ENCODE peak calls at places on chromosomes 13 and 19, in five cellular contexts. One of them, this sample, is unnamed.

GRCh38 chr13:90615767-90616166 is 731.7 kb upstream of the MIR17HG start:
- DNase-seq in epithelial cell of esophagus: no peak
- DNase-seq in thoracic aorta: no peak
- DNase-seq in heart left ventricle: no peak
- DNase-seq in fibroblast of villous mesenchyme: no peak
- DNase-seq in this sample: no peak

GRCh38 chr19:50275577-50276368 is 53.4 kb downstream of the KCNC3 start:
- DNase-seq in epithelial cell of esophagus: no peak
- DNase-seq in thoracic aorta: no peak
- DNase-seq in heart left ventricle: no peak
- DNase-seq in fibroblast of villous mesenchyme: no peak
- DNase-seq in this sample: no peak

GRCh38 chr19:18606281-18607221 is at the start of gene CRLF1:
- DNase-seq in epithelial cell of esophagus: peak; percentile 16
- DNase-seq in thoracic aorta: no peak
- DNase-seq in heart left ventricle: no peak
- DNase-seq in fibroblast of villous mesenchyme: no peak
- DNase-seq in this sample: no peak

GRCh38 chr19:8423821-8424223 is 10.7 kb downstream of the MARCHF2 start:
- DNase-seq in epithelial cell of esophagus: peak; percentile 85
- DNase-seq in thoracic aorta: peak; percentile 94
- DNase-seq in heart left ventricle: peak; percentile 94
- DNase-seq in fibroblast of villous mesenchyme: peak; percentile 99
- DNase-seq in this sample: no peak

GRCh38 chr13:62357887-62358645 is 942.4 kb upstream of the PCDH20 start:
- DNase-seq in epithelial cell of esophagus: peak; percentile 67
- DNase-seq in thoracic aorta: no peak
- DNase-seq in heart left ventricle: no peak
- DNase-seq in fibroblast of villous mesenchyme: peak; percentile 0
- DNase-seq in this sample: peak; percentile 67

GRCh38 chr13:76917096-76917495 is 30.9 kb upstream of the KCTD12 start:
- DNase-seq in epithelial cell of esophagus: peak; percentile 20
- DNase-seq in thoracic aorta: no peak
- DNase-seq in heart left ventricle: no peak
- DNase-seq in fibroblast of villous mesenchyme: peak; percentile 65
- DNase-seq in this sample: no peak

GRCh38 chr19:55592391-55593090 is 6.8 kb downstream of the FIZ1 start:
- DNase-seq in epithelial cell of esophagus: no peak
- DNase-seq in thoracic aorta: no peak
- DNase-seq in heart left ventricle: no peak
- DNase-seq in fibroblast of villous mesenchyme: no peak
- DNase-seq in this sample: no peak

GRCh38 chr19:16325161-16325527 is 518 bp downstream of the KLF2 start:
- DNase-seq in epithelial cell of esophagus: no peak
- DNase-seq in thoracic aorta: no peak
- DNase-seq in heart left ventricle: peak; percentile 84
- DNase-seq in fibroblast of villous mesenchyme: no peak
- DNase-seq in this sample: peak; percentile 57

GRCh38 chr13:99969934-99970760 is 1.4 kb downstream of the ZIC5 start:
- DNase-seq in epithelial cell of esophagus: no peak
- DNase-seq in thoracic aorta: no peak
- DNase-seq in heart left ventricle: no peak
- DNase-seq in fibroblast of villous mesenchyme: no peak
- DNase-seq in this sample: peak; percentile 23

GRCh38 chr19:3292958-3293529 is 68.6 kb downstream of the CELF5 start:
- DNase-seq in epithelial cell of esophagus: no peak
- DNase-seq in thoracic aorta: no peak
- DNase-seq in heart left ventricle: no peak
- DNase-seq in fibroblast of villous mesenchyme: no peak
- DNase-seq in this sample: no peak

GRCh38 chr19:40305403-40305802 is 20.3 kb upstream of the AKT2 start:
- DNase-seq in epithelial cell of esophagus: peak; percentile 91
- DNase-seq in thoracic aorta: no peak
- DNase-seq in heart left ventricle: peak; percentile 81
- DNase-seq in fibroblast of villous mesenchyme: peak; percentile 91
- DNase-seq in this sample: peak; percentile 93

GRCh38 chr13:73138967-73139491 is 80.2 kb downstream of the KLF5 start:
- DNase-seq in epithelial cell of esophagus: no peak
- DNase-seq in thoracic aorta: no peak
- DNase-seq in heart left ventricle: no peak
- DNase-seq in fibroblast of villous mesenchyme: no peak
- DNase-seq in this sample: no peak

GRCh38 chr19:38055040-38055439 is 148.0 kb downstream of the SIPA1L3 start:
- DNase-seq in epithelial cell of esophagus: no peak
- DNase-seq in thoracic aorta: no peak
- DNase-seq in heart left ventricle: no peak
- DNase-seq in fibroblast of villous mesenchyme: no peak
- DNase-seq in this sample: no peak

GRCh38 chr13:75285310-75285709 is 196.7 kb downstream of the TBC1D4 start:
- DNase-seq in epithelial cell of esophagus: no peak
- DNase-seq in thoracic aorta: no peak
- DNase-seq in heart left ventricle: no peak
- DNase-seq in fibroblast of villous mesenchyme: no peak
- DNase-seq in this sample: no peak
- H3K4me3 ChIP-seq in epithelial cell of esophagus: no peak overlapping the region
- H3K4me3 ChIP-seq in thoracic aorta: no peak overlapping the region
- H3K4me3 ChIP-seq in heart left ventricle: no peak overlapping the region
- H3K4me3 ChIP-seq in fibroblast of villous mesenchyme: no peak overlapping the region
- H3K4me3 ChIP-seq in this sample: no peak overlapping the region

DNA sequence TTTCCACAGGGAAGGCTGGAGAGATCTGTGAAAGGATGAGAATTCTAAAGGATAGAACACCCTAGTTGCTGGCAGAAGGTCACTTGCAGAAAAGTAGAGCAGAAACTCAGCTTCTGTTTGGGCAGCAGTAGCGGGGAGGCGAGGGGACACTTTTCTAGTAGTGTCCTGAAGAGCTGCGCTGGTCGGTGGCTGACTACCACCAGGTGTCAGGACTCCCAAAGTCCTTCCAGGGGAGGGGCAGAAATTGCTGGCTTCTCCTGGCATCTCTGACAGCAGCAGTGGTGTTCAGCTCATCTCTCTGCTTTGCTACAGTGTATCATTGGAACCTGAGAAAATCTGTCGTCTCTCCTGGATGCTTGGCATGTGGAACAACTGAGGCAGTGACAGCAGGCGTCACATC is 120.9 kb downstream of the ZDHHC20 start:
- DNase-seq in epithelial cell of esophagus: peak; percentile 4
- DNase-seq in thoracic aorta: no peak
- DNase-seq in heart left ventricle: no peak
- DNase-seq in fibroblast of villous mesenchyme: no peak
- DNase-seq in this sample: no peak
- H3K4me3 ChIP-seq in epithelial cell of esophagus: no peak overlapping the region
- H3K4me3 ChIP-seq in thoracic aorta: no peak overlapping the region
- H3K4me3 ChIP-seq in heart left ventricle: no peak overlapping the region
- H3K4me3 ChIP-seq in fibroblast of villous mesenchyme: no peak overlapping the region
- H3K4me3 ChIP-seq in this sample: no peak overlapping the region

GRCh38 chr19:41999071-41999877 is 5.2 kb upstream of the ATP1A3 start:
- DNase-seq in epithelial cell of esophagus: peak; percentile 19
- DNase-seq in thoracic aorta: no peak
- DNase-seq in heart left ventricle: peak; percentile 58
- DNase-seq in fibroblast of villous mesenchyme: no peak
- DNase-seq in this sample: no peak
- H3K4me3 ChIP-seq in epithelial cell of esophagus: no peak overlapping the region
- H3K4me3 ChIP-seq in thoracic aorta: no peak overlapping the region
- H3K4me3 ChIP-seq in heart left ventricle: no peak overlapping the region
- H3K4me3 ChIP-seq in fibroblast of villous mesenchyme: no peak overlapping the region
- H3K4me3 ChIP-seq in this sample: no peak overlapping the region

DNA sequence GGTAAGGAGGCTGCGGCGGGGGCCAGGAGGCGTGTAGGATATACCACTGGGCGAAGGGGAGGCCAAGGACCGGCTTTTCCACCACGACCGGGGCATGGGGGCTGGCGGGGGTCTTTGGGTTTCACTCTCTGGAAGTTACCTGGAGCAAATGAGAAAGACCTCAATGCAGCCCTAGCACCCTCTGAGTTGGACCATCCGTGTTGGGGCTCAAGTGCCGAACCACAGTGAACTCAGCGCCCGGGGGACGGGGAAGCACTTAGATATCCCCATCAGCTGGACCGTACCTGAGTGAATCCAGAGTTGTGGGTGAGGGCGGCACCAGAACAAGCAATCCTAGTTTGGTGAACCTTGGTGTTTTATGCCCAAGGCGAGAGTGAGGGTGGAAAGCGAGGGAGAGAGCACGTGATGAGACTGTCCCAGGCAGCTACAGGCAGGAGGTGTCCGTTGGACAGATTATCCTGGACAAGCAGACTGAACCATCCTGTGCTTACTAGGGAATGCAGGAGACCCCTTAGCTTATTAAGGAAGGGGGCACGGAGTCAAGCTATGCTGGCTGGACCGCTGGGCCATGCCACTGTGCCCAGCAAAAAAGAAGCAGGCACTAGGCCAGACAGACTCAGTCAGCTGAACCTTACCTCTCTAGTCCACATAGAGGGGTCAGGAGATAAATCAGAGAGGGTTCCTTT is 512 bp downstream of the GET3 start:
- DNase-seq in epithelial cell of esophagus: no peak
- DNase-seq in thoracic aorta: no peak
- DNase-seq in heart left ventricle: no peak
- DNase-seq in fibroblast of villous mesenchyme: no peak
- DNase-seq in this sample: no peak
- H3K4me3 ChIP-seq in epithelial cell of esophagus: peak overlapping the region; percentile 97
- H3K4me3 ChIP-seq in thoracic aorta: peak overlapping the region; percentile 84
- H3K4me3 ChIP-seq in heart left ventricle: peak overlapping the region; percentile 67
- H3K4me3 ChIP-seq in fibroblast of villous mesenchyme: peak overlapping the region; percentile 99
- H3K4me3 ChIP-seq in this sample: peak overlapping the region; percentile 74

DNA sequence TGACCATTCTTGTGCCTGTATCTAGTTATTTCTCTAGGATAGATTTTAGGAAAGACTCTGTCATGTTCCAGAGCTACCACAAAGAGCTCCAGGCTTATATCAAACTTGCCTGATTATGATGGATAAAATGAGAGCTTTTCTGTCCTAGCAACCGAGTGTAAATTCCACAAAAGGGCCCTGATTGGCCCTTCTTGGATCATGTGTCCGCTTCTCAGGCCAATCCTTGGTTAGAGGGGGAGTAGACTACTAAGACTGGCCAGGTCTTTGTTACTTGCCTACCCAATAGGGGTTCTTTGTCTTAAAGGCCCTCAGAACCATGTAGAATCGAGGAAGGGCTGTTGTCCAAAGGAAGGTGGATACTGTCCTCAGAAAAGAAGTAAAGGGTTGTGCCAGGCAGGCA is 2.4 kb downstream of the DHX34 start:
- DNase-seq in epithelial cell of esophagus: peak; percentile 41
- DNase-seq in thoracic aorta: no peak
- DNase-seq in heart left ventricle: no peak
- DNase-seq in fibroblast of villous mesenchyme: peak; percentile 24
- DNase-seq in this sample: peak; percentile 45
- H3K4me3 ChIP-seq in epithelial cell of esophagus: no peak overlapping the region
- H3K4me3 ChIP-seq in thoracic aorta: no peak overlapping the region
- H3K4me3 ChIP-seq in heart left ventricle: no peak overlapping the region
- H3K4me3 ChIP-seq in fibroblast of villous mesenchyme: no peak overlapping the region
- H3K4me3 ChIP-seq in this sample: no peak overlapping the region

DNA sequence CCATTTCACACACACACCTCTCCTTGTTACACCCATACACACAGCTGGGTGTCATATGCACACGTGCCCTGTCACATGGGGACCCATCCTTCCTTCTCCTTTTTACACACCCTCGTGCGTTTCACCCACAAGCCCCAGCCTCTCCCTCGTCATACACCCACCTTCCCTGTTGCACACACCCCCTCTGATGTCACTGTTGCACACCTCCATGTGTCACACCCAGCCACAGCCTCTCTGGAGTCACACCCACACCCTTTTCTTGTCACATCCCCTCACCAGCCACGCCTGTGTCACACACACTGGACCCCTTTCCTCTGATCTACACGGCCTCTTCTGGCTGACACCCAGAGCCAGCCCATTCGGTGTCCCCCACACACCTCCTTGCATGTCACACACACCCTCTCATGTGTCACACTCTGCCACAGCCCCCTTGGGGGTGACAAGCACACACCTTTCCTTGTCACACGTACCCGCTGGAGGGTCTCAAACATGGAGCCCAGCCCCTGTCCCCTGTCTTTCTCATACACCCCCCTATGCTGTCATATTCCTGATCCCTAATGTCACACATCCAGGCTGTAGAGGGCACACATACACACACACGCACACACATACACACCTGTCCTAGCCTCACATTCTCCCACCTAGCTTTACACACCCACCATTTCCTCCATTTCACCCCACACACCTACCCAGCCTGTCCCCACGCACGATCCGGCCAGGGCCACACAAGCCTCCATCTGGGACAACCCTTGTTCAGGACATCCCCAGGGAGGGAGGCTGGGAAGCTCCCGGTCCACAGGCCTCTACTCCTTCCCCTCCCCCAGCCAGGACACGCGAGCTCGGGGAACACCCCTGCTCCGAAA is 1.4 kb downstream of the NOVA2 start:
- DNase-seq in epithelial cell of esophagus: peak; percentile 24
- DNase-seq in thoracic aorta: no peak
- DNase-seq in heart left ventricle: no peak
- DNase-seq in fibroblast of villous mesenchyme: no peak
- DNase-seq in this sample: no peak
- H3K4me3 ChIP-seq in epithelial cell of esophagus: no peak overlapping the region
- H3K4me3 ChIP-seq in thoracic aorta: peak overlapping the region; percentile 45
- H3K4me3 ChIP-seq in heart left ventricle: peak overlapping the region; percentile 62
- H3K4me3 ChIP-seq in fibroblast of villous mesenchyme: no peak overlapping the region
- H3K4me3 ChIP-seq in this sample: no peak overlapping the region

GRCh38 chr13:97141564-97142005 is 80.5 kb upstream of the MBNL2 start:
- DNase-seq in epithelial cell of esophagus: peak; percentile 96
- DNase-seq in thoracic aorta: no peak
- DNase-seq in heart left ventricle: no peak
- DNase-seq in fibroblast of villous mesenchyme: peak; percentile 87
- DNase-seq in this sample: peak; percentile 37

GRCh38 chr13:97140611-97141010 is 81.5 kb upstream of the MBNL2 start:
- DNase-seq in epithelial cell of esophagus: no peak
- DNase-seq in thoracic aorta: no peak
- DNase-seq in heart left ventricle: no peak
- DNase-seq in fibroblast of villous mesenchyme: peak; percentile 41
- DNase-seq in this sample: no peak

GRCh38 chr13:97145057-97145456 is 77.1 kb upstream of the MBNL2 start:
- DNase-seq in epithelial cell of esophagus: no peak
- DNase-seq in thoracic aorta: no peak
- DNase-seq in heart left ventricle: no peak
- DNase-seq in fibroblast of villous mesenchyme: no peak
- DNase-seq in this sample: no peak

GRCh38 chr13:97139704-97140103 is 82.4 kb upstream of the MBNL2 start:
- DNase-seq in epithelial cell of esophagus: no peak
- DNase-seq in thoracic aorta: no peak
- DNase-seq in heart left ventricle: no peak
- DNase-seq in fibroblast of villous mesenchyme: no peak
- DNase-seq in this sample: no peak

GRCh38 chr13:97142452-97142851 is 79.7 kb upstream of the MBNL2 start:
- DNase-seq in epithelial cell of esophagus: no peak
- DNase-seq in thoracic aorta: no peak
- DNase-seq in heart left ventricle: peak; percentile 65
- DNase-seq in fibroblast of villous mesenchyme: peak; percentile 43
- DNase-seq in this sample: no peak
- H3K4me3 ChIP-seq in epithelial cell of esophagus: no peak overlapping the region
- H3K4me3 ChIP-seq in thoracic aorta: no peak overlapping the region
- H3K4me3 ChIP-seq in heart left ventricle: peak overlapping the region; percentile 31
- H3K4me3 ChIP-seq in fibroblast of villous mesenchyme: peak overlapping the region; percentile 43
- H3K4me3 ChIP-seq in this sample: no peak overlapping the region